ENCODE peak calls at places on chromosome 9, in nine cellular contexts. One of them, this sample, is unnamed.

GRCh38 chr9:27491164-27491563 is 32.9 kb upstream of the IFNK start:
- DNase-seq in spleen: no peak
- DNase-seq in effector CD4-positive, alpha-beta T cell: no peak
- DNase-seq in heart left ventricle: no peak
- DNase-seq in endothelial cell: no peak
- DNase-seq in AG20443: no peak
- DNase-seq in activated CD4-positive, alpha-beta memory T cell treated with anti-CD3 and anti-CD28 coated beads, Interleukin-2, amount 10 ng/mL, durations not matched to agents 7 days and 5 days: no peak
- DNase-seq in stimulated activated naive CD8-positive, alpha-beta T cell treated with anti-CD3 and anti-CD28 coated beads, Interleukin-15, amount 100 ng/mL, for 72 hours: no peak
- DNase-seq in amniotic stem cell: no peak
- DNase-seq in this sample: no peak

GRCh38 chr9:33443047-33443446 is 4.3 kb downstream of the AQP3 start:
- DNase-seq in amniotic stem cell: no peak
- DNase-seq in stimulated activated naive CD8-positive, alpha-beta T cell treated with anti-CD3 and anti-CD28 coated beads, Interleukin-15, amount 100 ng/mL, for 72 hours: no peak
- DNase-seq in spleen: no peak
- DNase-seq in activated CD4-positive, alpha-beta memory T cell treated with anti-CD3 and anti-CD28 coated beads, Interleukin-2, amount 10 ng/mL, durations not matched to agents 7 days and 5 days: no peak
- DNase-seq in heart left ventricle: no peak
- DNase-seq in endothelial cell: no peak
- DNase-seq in effector CD4-positive, alpha-beta T cell: no peak
- DNase-seq in AG20443: no peak
- DNase-seq in this sample: no peak

GRCh38 chr9:137168907-137169763 is 716 bp downstream of the LRRC26 start:
- DNase-seq in effector CD4-positive, alpha-beta T cell: no peak
- DNase-seq in endothelial cell: peak; percentile 34
- DNase-seq in AG20443: peak; percentile 73
- DNase-seq in amniotic stem cell: no peak
- DNase-seq in activated CD4-positive, alpha-beta memory T cell treated with anti-CD3 and anti-CD28 coated beads, Interleukin-2, amount 10 ng/mL, durations not matched to agents 7 days and 5 days: no peak
- DNase-seq in heart left ventricle: no peak
- DNase-seq in stimulated activated naive CD8-positive, alpha-beta T cell treated with anti-CD3 and anti-CD28 coated beads, Interleukin-15, amount 100 ng/mL, for 72 hours: no peak
- DNase-seq in spleen: no peak
- DNase-seq in this sample: peak; percentile 46

GRCh38 chr9:88372103-88372694 is 16.0 kb upstream of the SPIN1 start:
- DNase-seq in effector CD4-positive, alpha-beta T cell: no peak
- DNase-seq in spleen: no peak
- DNase-seq in amniotic stem cell: no peak
- DNase-seq in endothelial cell: no peak
- DNase-seq in heart left ventricle: no peak
- DNase-seq in AG20443: no peak
- DNase-seq in stimulated activated naive CD8-positive, alpha-beta T cell treated with anti-CD3 and anti-CD28 coated beads, Interleukin-15, amount 100 ng/mL, for 72 hours: no peak
- DNase-seq in activated CD4-positive, alpha-beta memory T cell treated with anti-CD3 and anti-CD28 coated beads, Interleukin-2, amount 10 ng/mL, durations not matched to agents 7 days and 5 days: no peak
- DNase-seq in this sample: no peak

GRCh38 chr9:130299785-130300615 is 34.4 kb downstream of the HMCN2 start:
- DNase-seq in spleen: no peak
- DNase-seq in AG20443: no peak
- DNase-seq in stimulated activated naive CD8-positive, alpha-beta T cell treated with anti-CD3 and anti-CD28 coated beads, Interleukin-15, amount 100 ng/mL, for 72 hours: no peak
- DNase-seq in activated CD4-positive, alpha-beta memory T cell treated with anti-CD3 and anti-CD28 coated beads, Interleukin-2, amount 10 ng/mL, durations not matched to agents 7 days and 5 days: no peak
- DNase-seq in amniotic stem cell: no peak
- DNase-seq in effector CD4-positive, alpha-beta T cell: no peak
- DNase-seq in heart left ventricle: no peak
- DNase-seq in endothelial cell: no peak
- DNase-seq in this sample: peak; percentile 18

GRCh38 chr9:74645007-74645639 is 148.0 kb downstream of the RORB start:
- DNase-seq in heart left ventricle: no peak
- DNase-seq in spleen: no peak
- DNase-seq in AG20443: peak; percentile 11
- DNase-seq in activated CD4-positive, alpha-beta memory T cell treated with anti-CD3 and anti-CD28 coated beads, Interleukin-2, amount 10 ng/mL, durations not matched to agents 7 days and 5 days: no peak
- DNase-seq in effector CD4-positive, alpha-beta T cell: no peak
- DNase-seq in endothelial cell: peak; percentile 18
- DNase-seq in stimulated activated naive CD8-positive, alpha-beta T cell treated with anti-CD3 and anti-CD28 coated beads, Interleukin-15, amount 100 ng/mL, for 72 hours: no peak
- DNase-seq in amniotic stem cell: peak; percentile 2
- DNase-seq in this sample: no peak

GRCh38 chr9:19138084-19138483 is 10.8 kb upstream of the PLIN2 start:
- DNase-seq in activated CD4-positive, alpha-beta memory T cell treated with anti-CD3 and anti-CD28 coated beads, Interleukin-2, amount 10 ng/mL, durations not matched to agents 7 days and 5 days: no peak
- DNase-seq in spleen: no peak
- DNase-seq in amniotic stem cell: no peak
- DNase-seq in AG20443: no peak
- DNase-seq in effector CD4-positive, alpha-beta T cell: no peak
- DNase-seq in endothelial cell: no peak
- DNase-seq in stimulated activated naive CD8-positive, alpha-beta T cell treated with anti-CD3 and anti-CD28 coated beads, Interleukin-15, amount 100 ng/mL, for 72 hours: no peak
- DNase-seq in heart left ventricle: no peak
- DNase-seq in this sample: no peak

GRCh38 chr9:110148384-110148783 is 59.6 kb downstream of the C9orf152 start:
- DNase-seq in stimulated activated naive CD8-positive, alpha-beta T cell treated with anti-CD3 and anti-CD28 coated beads, Interleukin-15, amount 100 ng/mL, for 72 hours: peak; percentile 79
- DNase-seq in AG20443: no peak
- DNase-seq in amniotic stem cell: no peak
- DNase-seq in spleen: peak; percentile 82
- DNase-seq in effector CD4-positive, alpha-beta T cell: no peak
- DNase-seq in heart left ventricle: no peak
- DNase-seq in endothelial cell: no peak
- DNase-seq in activated CD4-positive, alpha-beta memory T cell treated with anti-CD3 and anti-CD28 coated beads, Interleukin-2, amount 10 ng/mL, durations not matched to agents 7 days and 5 days: peak; percentile 75
- DNase-seq in this sample: no peak

GRCh38 chr9:13934411-13934810 is 379.5 kb downstream of the NFIB start:
- DNase-seq in stimulated activated naive CD8-positive, alpha-beta T cell treated with anti-CD3 and anti-CD28 coated beads, Interleukin-15, amount 100 ng/mL, for 72 hours: no peak
- DNase-seq in heart left ventricle: no peak
- DNase-seq in endothelial cell: no peak
- DNase-seq in spleen: no peak
- DNase-seq in activated CD4-positive, alpha-beta memory T cell treated with anti-CD3 and anti-CD28 coated beads, Interleukin-2, amount 10 ng/mL, durations not matched to agents 7 days and 5 days: no peak
- DNase-seq in AG20443: no peak
- DNase-seq in effector CD4-positive, alpha-beta T cell: no peak
- DNase-seq in amniotic stem cell: no peak
- DNase-seq in this sample: no peak

GRCh38 chr9:129412814-129413536 is 207.9 kb downstream of the C9orf50 start:
- DNase-seq in activated CD4-positive, alpha-beta memory T cell treated with anti-CD3 and anti-CD28 coated beads, Interleukin-2, amount 10 ng/mL, durations not matched to agents 7 days and 5 days: no peak
- DNase-seq in effector CD4-positive, alpha-beta T cell: peak; percentile 45
- DNase-seq in heart left ventricle: peak; percentile 80
- DNase-seq in endothelial cell: peak; percentile 58
- DNase-seq in spleen: peak; percentile 88
- DNase-seq in AG20443: peak; percentile 77
- DNase-seq in amniotic stem cell: peak; percentile 52
- DNase-seq in stimulated activated naive CD8-positive, alpha-beta T cell treated with anti-CD3 and anti-CD28 coated beads, Interleukin-15, amount 100 ng/mL, for 72 hours: peak; percentile 58
- DNase-seq in this sample: peak; percentile 87

GRCh38 chr9:94867842-94868312 is 141.4 kb downstream of the AOPEP start:
- DNase-seq in AG20443: peak; percentile 61
- DNase-seq in endothelial cell: no peak
- DNase-seq in stimulated activated naive CD8-positive, alpha-beta T cell treated with anti-CD3 and anti-CD28 coated beads, Interleukin-15, amount 100 ng/mL, for 72 hours: no peak
- DNase-seq in effector CD4-positive, alpha-beta T cell: no peak
- DNase-seq in amniotic stem cell: peak; percentile 73
- DNase-seq in heart left ventricle: no peak
- DNase-seq in activated CD4-positive, alpha-beta memory T cell treated with anti-CD3 and anti-CD28 coated beads, Interleukin-2, amount 10 ng/mL, durations not matched to agents 7 days and 5 days: no peak
- DNase-seq in spleen: no peak
- DNase-seq in this sample: peak; percentile 93

GRCh38 chr9:121671612-121672155 is 20.2 kb downstream of the DAB2IP start:
- DNase-seq in amniotic stem cell: no peak
- DNase-seq in activated CD4-positive, alpha-beta memory T cell treated with anti-CD3 and anti-CD28 coated beads, Interleukin-2, amount 10 ng/mL, durations not matched to agents 7 days and 5 days: no peak
- DNase-seq in effector CD4-positive, alpha-beta T cell: no peak
- DNase-seq in heart left ventricle: no peak
- DNase-seq in spleen: no peak
- DNase-seq in AG20443: peak; percentile 35
- DNase-seq in stimulated activated naive CD8-positive, alpha-beta T cell treated with anti-CD3 and anti-CD28 coated beads, Interleukin-15, amount 100 ng/mL, for 72 hours: no peak
- DNase-seq in endothelial cell: no peak
- DNase-seq in this sample: peak; percentile 75

GRCh38 chr9:127500399-127500798 is 49.1 kb downstream of the LRSAM1 start:
- DNase-seq in activated CD4-positive, alpha-beta memory T cell treated with anti-CD3 and anti-CD28 coated beads, Interleukin-2, amount 10 ng/mL, durations not matched to agents 7 days and 5 days: no peak
- DNase-seq in stimulated activated naive CD8-positive, alpha-beta T cell treated with anti-CD3 and anti-CD28 coated beads, Interleukin-15, amount 100 ng/mL, for 72 hours: no peak
- DNase-seq in endothelial cell: no peak
- DNase-seq in effector CD4-positive, alpha-beta T cell: no peak
- DNase-seq in spleen: no peak
- DNase-seq in heart left ventricle: no peak
- DNase-seq in amniotic stem cell: no peak
- DNase-seq in AG20443: no peak
- DNase-seq in this sample: peak; percentile 34

GRCh38 chr9:112325600-112325999 is 7.8 kb downstream of the PTBP3 start:
- DNase-seq in activated CD4-positive, alpha-beta memory T cell treated with anti-CD3 and anti-CD28 coated beads, Interleukin-2, amount 10 ng/mL, durations not matched to agents 7 days and 5 days: no peak
- DNase-seq in endothelial cell: no peak
- DNase-seq in spleen: no peak
- DNase-seq in stimulated activated naive CD8-positive, alpha-beta T cell treated with anti-CD3 and anti-CD28 coated beads, Interleukin-15, amount 100 ng/mL, for 72 hours: no peak
- DNase-seq in effector CD4-positive, alpha-beta T cell: no peak
- DNase-seq in AG20443: no peak
- DNase-seq in heart left ventricle: no peak
- DNase-seq in amniotic stem cell: no peak
- DNase-seq in this sample: no peak

GRCh38 chr9:111250836-111251452 is 79.1 kb downstream of the OR2K2 start:
- DNase-seq in spleen: no peak
- DNase-seq in endothelial cell: no peak
- DNase-seq in activated CD4-positive, alpha-beta memory T cell treated with anti-CD3 and anti-CD28 coated beads, Interleukin-2, amount 10 ng/mL, durations not matched to agents 7 days and 5 days: no peak
- DNase-seq in stimulated activated naive CD8-positive, alpha-beta T cell treated with anti-CD3 and anti-CD28 coated beads, Interleukin-15, amount 100 ng/mL, for 72 hours: no peak
- DNase-seq in amniotic stem cell: no peak
- DNase-seq in heart left ventricle: no peak
- DNase-seq in effector CD4-positive, alpha-beta T cell: no peak
- DNase-seq in AG20443: no peak
- DNase-seq in this sample: no peak

GRCh38 chr9:86434039-86434726 is 80.0 kb upstream of the TUT7 start:
- DNase-seq in AG20443: peak; percentile 70
- DNase-seq in spleen: no peak
- DNase-seq in activated CD4-positive, alpha-beta memory T cell treated with anti-CD3 and anti-CD28 coated beads, Interleukin-2, amount 10 ng/mL, durations not matched to agents 7 days and 5 days: no peak
- DNase-seq in heart left ventricle: no peak
- DNase-seq in stimulated activated naive CD8-positive, alpha-beta T cell treated with anti-CD3 and anti-CD28 coated beads, Interleukin-15, amount 100 ng/mL, for 72 hours: no peak
- DNase-seq in effector CD4-positive, alpha-beta T cell: no peak
- DNase-seq in endothelial cell: peak; percentile 22
- DNase-seq in amniotic stem cell: peak; percentile 69
- DNase-seq in this sample: peak; percentile 81

GRCh38 chr9:33105939-33106338 is 29.5 kb upstream of the SMU1 start:
- DNase-seq in effector CD4-positive, alpha-beta T cell: no peak
- DNase-seq in AG20443: no peak
- DNase-seq in spleen: no peak
- DNase-seq in stimulated activated naive CD8-positive, alpha-beta T cell treated with anti-CD3 and anti-CD28 coated beads, Interleukin-15, amount 100 ng/mL, for 72 hours: no peak
- DNase-seq in heart left ventricle: no peak
- DNase-seq in amniotic stem cell: no peak
- DNase-seq in endothelial cell: no peak
- DNase-seq in activated CD4-positive, alpha-beta memory T cell treated with anti-CD3 and anti-CD28 coated beads, Interleukin-2, amount 10 ng/mL, durations not matched to agents 7 days and 5 days: no peak
- DNase-seq in this sample: peak; percentile 33

GRCh38 chr9:133050142-133050541 is 11.6 kb upstream of the CEL start:
- DNase-seq in effector CD4-positive, alpha-beta T cell: no peak
- DNase-seq in activated CD4-positive, alpha-beta memory T cell treated with anti-CD3 and anti-CD28 coated beads, Interleukin-2, amount 10 ng/mL, durations not matched to agents 7 days and 5 days: no peak
- DNase-seq in amniotic stem cell: no peak
- DNase-seq in AG20443: no peak
- DNase-seq in stimulated activated naive CD8-positive, alpha-beta T cell treated with anti-CD3 and anti-CD28 coated beads, Interleukin-15, amount 100 ng/mL, for 72 hours: no peak
- DNase-seq in spleen: no peak
- DNase-seq in endothelial cell: no peak
- DNase-seq in heart left ventricle: no peak
- DNase-seq in this sample: peak; percentile 39

This sample was measured in foreskin fibroblast.